ENCODE peak calls at places on chromosome 18, in ten cellular contexts. A, D, R, N, T, J, U, E, F and Z are unnamed samples.

GRCh38 chr18:6661692-6662415 is 67.7 kb upstream of the ARHGAP28 start:
- DNase-seq in A (no peak), D (no peak), R (no peak), N (no peak), T (peak), J (no peak), U (no peak), E (no peak), F (no peak), Z (no peak)

GRCh38 chr18:76610933-76611749 is 116.1 kb upstream of the ZNF516 start:
- DNase-seq in A (no peak), D (no peak), R (no peak), N (peak), T (peak), J (no peak), U (no peak), E (peak), F (no peak), Z (no peak)

GRCh38 chr18:56413862-56414261 is 224.5 kb downstream of the TXNL1 start:
- DNase-seq in A (no peak), D (no peak), R (no peak), N (no peak), T (no peak), J (no peak), U (no peak), E (no peak), F (no peak), Z (no peak)

GRCh38 chr18:31102020-31102684 is at the start of gene DSC2:
- DNase-seq in A (no peak), D (no peak), R (no peak), N (peak), T (no peak), J (no peak), U (no peak), E (no peak), F (peak), Z (peak)

GRCh38 chr18:48800877-48801727 is 149.7 kb downstream of the SMAD7 start:
- DNase-seq in A (no peak), D (peak), R (no peak), N (no peak), T (peak), J (no peak), U (no peak), E (peak), F (peak), Z (peak)

GRCh38 chr18:58221060-58221725 is 177.2 kb downstream of the NEDD4L start:
- DNase-seq in A (peak), D (no peak), R (no peak), N (no peak), T (peak), J (no peak), U (no peak), E (peak), F (no peak), Z (no peak)

GRCh38 chr18:76351961-76352581 is 143.0 kb downstream of the ZNF516 start:
- DNase-seq in A (peak), D (no peak), R (no peak), N (no peak), T (peak), J (no peak), U (no peak), E (peak), F (no peak), Z (no peak)

GRCh38 chr18:58886864-58887612 is 22.4 kb downstream of the ZNF532 start:
- DNase-seq in A (no peak), D (no peak), R (no peak), N (no peak), T (no peak), J (no peak), U (no peak), E (no peak), F (no peak), Z (no peak)

GRCh38 chr18:65788373-65788772 is 37.6 kb downstream of the CDH7 start:
- DNase-seq in A (no peak), D (no peak), R (no peak), N (no peak), T (no peak), J (no peak), U (no peak), E (no peak), F (no peak), Z (peak)

GRCh38 chr18:57844319-57844718 is 41.2 kb upstream of the ATP8B1 start:
- DNase-seq in A (no peak), D (no peak), R (no peak), N (no peak), T (no peak), J (no peak), U (no peak), E (no peak), F (no peak), Z (no peak)

GRCh38 chr18:32677578-32677977 is 95.2 kb downstream of the KLHL14 start:
- DNase-seq in A (no peak), D (no peak), R (no peak), N (no peak), T (no peak), J (no peak), U (no peak), E (no peak), F (no peak), Z (no peak)

GRCh38 chr18:9066817-9067306 is 35.6 kb upstream of the NDUFV2 start:
- DNase-seq in A (no peak), D (no peak), R (no peak), N (no peak), T (no peak), J (no peak), U (no peak), E (no peak), F (no peak), Z (no peak)

GRCh38 chr18:36130883-36131653 is 1.4 kb downstream of the ELP2 start:
- DNase-seq in A (no peak), D (no peak), R (no peak), N (no peak), T (no peak), J (no peak), U (no peak), E (no peak), F (no peak), Z (no peak)

GRCh38 chr18:50172367-50172766 is 22.6 kb downstream of the MYO5B start:
- DNase-seq in A (no peak), D (no peak), R (no peak), N (no peak), T (no peak), J (no peak), U (no peak), E (no peak), F (no peak), Z (no peak)

GRCh38 chr18:58335821-58336220 is 291.8 kb downstream of the NEDD4L start:
- DNase-seq in A (no peak), D (no peak), R (no peak), N (no peak), T (no peak), J (no peak), U (no peak), E (no peak), F (no peak), Z (no peak)

GRCh38 chr18:75679347-75679746 is 251.8 kb upstream of the SMIM21 start:
- DNase-seq in A (no peak), D (no peak), R (no peak), N (peak), T (no peak), J (no peak), U (no peak), E (no peak), F (no peak), Z (peak)

GRCh38 chr18:21916594-21916993 is 176.0 kb downstream of the MIB1 start:
- DNase-seq in A (no peak), D (no peak), R (no peak), N (no peak), T (no peak), J (no peak), U (no peak), E (no peak), F (no peak), Z (no peak)

GRCh38 chr18:58321986-58322385 is 278.0 kb downstream of the NEDD4L start:
- DNase-seq in A (peak), D (peak), R (peak), N (peak), T (peak), J (no peak), U (peak), E (peak), F (no peak), Z (no peak)